ENCODE peak calls at places on chromosomes 6 and 20, in seven cellular contexts. One of them, this sample, is unnamed.

GRCh38 chr6:151024597-151024996 is 159.1 kb downstream of the MTHFD1L start:
- DNase-seq in occipital lobe: no peak
- DNase-seq in left colon: no peak
- DNase-seq in activated naive CD4-positive, alpha-beta T cell: no peak
- DNase-seq in A549: no peak
- DNase-seq in SK-N-DZ: no peak
- DNase-seq in lower leg skin: no peak
- DNase-seq in this sample: peak

GRCh38 chr20:35360033-35360432 is 51.7 kb downstream of the UQCC1 start:
- DNase-seq in lower leg skin: no peak
- DNase-seq in left colon: no peak
- DNase-seq in occipital lobe: no peak
- DNase-seq in A549: no peak
- DNase-seq in SK-N-DZ: no peak
- DNase-seq in activated naive CD4-positive, alpha-beta T cell: no peak
- DNase-seq in this sample: no peak

GRCh38 chr20:36804425-36804824 is 30.9 kb upstream of the DSN1 start:
- DNase-seq in left colon: no peak
- DNase-seq in occipital lobe: no peak
- DNase-seq in activated naive CD4-positive, alpha-beta T cell: no peak
- DNase-seq in lower leg skin: no peak
- DNase-seq in SK-N-DZ: no peak
- DNase-seq in A549: no peak
- DNase-seq in this sample: no peak

GRCh38 chr6:117354671-117355070 is 71.1 kb downstream of the ROS1 start:
- DNase-seq in A549: no peak
- DNase-seq in lower leg skin: no peak
- DNase-seq in left colon: no peak
- DNase-seq in SK-N-DZ: no peak
- DNase-seq in occipital lobe: no peak
- DNase-seq in activated naive CD4-positive, alpha-beta T cell: no peak
- DNase-seq in this sample: no peak

GRCh38 chr6:168096271-168096764 is 17.3 kb upstream of the FRMD1 start:
- DNase-seq in SK-N-DZ: no peak
- DNase-seq in occipital lobe: no peak
- DNase-seq in lower leg skin: no peak
- DNase-seq in left colon: peak
- DNase-seq in activated naive CD4-positive, alpha-beta T cell: no peak
- DNase-seq in A549: no peak
- DNase-seq in this sample: no peak

GRCh38 chr20:60804918-60805631 is 447.0 kb upstream of the CDH4 start:
- DNase-seq in left colon: no peak
- DNase-seq in activated naive CD4-positive, alpha-beta T cell: no peak
- DNase-seq in A549: no peak
- DNase-seq in SK-N-DZ: no peak
- DNase-seq in lower leg skin: no peak
- DNase-seq in occipital lobe: no peak
- DNase-seq in this sample: no peak

GRCh38 chr6:35258858-35259193 is 709 bp upstream of the ZNF76 start:
- DNase-seq in SK-N-DZ: no peak
- DNase-seq in lower leg skin: no peak
- DNase-seq in left colon: no peak
- DNase-seq in occipital lobe: no peak
- DNase-seq in A549: no peak
- DNase-seq in activated naive CD4-positive, alpha-beta T cell: no peak
- DNase-seq in this sample: no peak

GRCh38 chr20:1332749-1333300 is 3.9 kb upstream of the SDCBP2 start:
- DNase-seq in lower leg skin: no peak
- DNase-seq in SK-N-DZ: no peak
- DNase-seq in occipital lobe: no peak
- DNase-seq in A549: no peak
- DNase-seq in activated naive CD4-positive, alpha-beta T cell: no peak
- DNase-seq in left colon: no peak
- DNase-seq in this sample: peak

GRCh38 chr6:124512431-124512830 is 449.8 kb upstream of the RNF217 start:
- DNase-seq in activated naive CD4-positive, alpha-beta T cell: no peak
- DNase-seq in left colon: no peak
- DNase-seq in occipital lobe: no peak
- DNase-seq in lower leg skin: no peak
- DNase-seq in A549: no peak
- DNase-seq in SK-N-DZ: no peak
- DNase-seq in this sample: no peak

This sample was measured in body of pancreas.